ENCODE peak calls at places on chromosomes 11 and 22, in nine cellular contexts. One of them, this sample, is unnamed.

GRCh38 chr11:85945788-85946187 is 90.6 kb downstream of the CCDC83 start:
- DNase-seq in glomerular endothelial cell: no peak
- DNase-seq in left lung: no peak
- DNase-seq in activated CD4-positive, CD25-positive, alpha-beta regulatory T cell: no peak
- DNase-seq in fibroblast of the aortic adventitia: no peak
- DNase-seq in endodermal cell: no peak
- DNase-seq in NCI-H510A: no peak
- DNase-seq in NCI-H1417: no peak
- DNase-seq in PC-9: no peak
- DNase-seq in this sample: no peak

GRCh38 chr11:125337836-125338235 is 158.2 kb downstream of the FEZ1 start:
- DNase-seq in left lung: no peak
- DNase-seq in PC-9: no peak
- DNase-seq in NCI-H510A: no peak
- DNase-seq in glomerular endothelial cell: no peak
- DNase-seq in endodermal cell: peak
- DNase-seq in activated CD4-positive, CD25-positive, alpha-beta regulatory T cell: no peak
- DNase-seq in fibroblast of the aortic adventitia: no peak
- DNase-seq in NCI-H1417: no peak
- DNase-seq in this sample: no peak

GRCh38 chr11:77879218-77879617 is 58.3 kb downstream of the AAMDC start:
- DNase-seq in activated CD4-positive, CD25-positive, alpha-beta regulatory T cell: no peak
- DNase-seq in endodermal cell: no peak
- DNase-seq in NCI-H510A: no peak
- DNase-seq in NCI-H1417: peak
- DNase-seq in PC-9: peak
- DNase-seq in glomerular endothelial cell: no peak
- DNase-seq in left lung: no peak
- DNase-seq in fibroblast of the aortic adventitia: peak
- DNase-seq in this sample: no peak

GRCh38 chr11:74731301-74732094 is at the start of gene CHRDL2:
- DNase-seq in fibroblast of the aortic adventitia: no peak
- DNase-seq in left lung: peak
- DNase-seq in glomerular endothelial cell: no peak
- DNase-seq in NCI-H510A: no peak
- DNase-seq in activated CD4-positive, CD25-positive, alpha-beta regulatory T cell: no peak
- DNase-seq in NCI-H1417: peak
- DNase-seq in endodermal cell: peak
- DNase-seq in PC-9: no peak
- DNase-seq in this sample: peak

GRCh38 chr22:46053563-46054090 is 76.7 kb upstream of the WNT7B start:
- DNase-seq in endodermal cell: no peak
- DNase-seq in glomerular endothelial cell: no peak
- DNase-seq in activated CD4-positive, CD25-positive, alpha-beta regulatory T cell: no peak
- DNase-seq in NCI-H510A: no peak
- DNase-seq in fibroblast of the aortic adventitia: peak
- DNase-seq in PC-9: peak
- DNase-seq in NCI-H1417: no peak
- DNase-seq in left lung: peak
- DNase-seq in this sample: peak

GRCh38 chr11:57274904-57275498 is 38.0 kb upstream of the APLNR start:
- DNase-seq in glomerular endothelial cell: no peak
- DNase-seq in left lung: no peak
- DNase-seq in NCI-H1417: no peak
- DNase-seq in PC-9: peak
- DNase-seq in endodermal cell: no peak
- DNase-seq in activated CD4-positive, CD25-positive, alpha-beta regulatory T cell: no peak
- DNase-seq in fibroblast of the aortic adventitia: peak
- DNase-seq in NCI-H510A: no peak
- DNase-seq in this sample: no peak

GRCh38 chr11:65571940-65572339 is 398 bp upstream of the FAM89B start:
- DNase-seq in PC-9: peak
- DNase-seq in endodermal cell: peak
- DNase-seq in NCI-H510A: no peak
- DNase-seq in activated CD4-positive, CD25-positive, alpha-beta regulatory T cell: no peak
- DNase-seq in left lung: no peak
- DNase-seq in fibroblast of the aortic adventitia: peak
- DNase-seq in NCI-H1417: no peak
- DNase-seq in glomerular endothelial cell: no peak
- DNase-seq in this sample: peak

GRCh38 chr11:72896431-72896830 is 82.2 kb downstream of the ATG16L2 start:
- DNase-seq in endodermal cell: no peak
- DNase-seq in NCI-H1417: no peak
- DNase-seq in activated CD4-positive, CD25-positive, alpha-beta regulatory T cell: no peak
- DNase-seq in glomerular endothelial cell: no peak
- DNase-seq in left lung: no peak
- DNase-seq in NCI-H510A: no peak
- DNase-seq in fibroblast of the aortic adventitia: no peak
- DNase-seq in PC-9: no peak
- DNase-seq in this sample: no peak

GRCh38 chr22:26398741-26399153 is 30.3 kb upstream of the ASPHD2 start:
- DNase-seq in endodermal cell: peak
- DNase-seq in activated CD4-positive, CD25-positive, alpha-beta regulatory T cell: peak
- DNase-seq in left lung: peak
- DNase-seq in NCI-H1417: peak
- DNase-seq in glomerular endothelial cell: peak
- DNase-seq in PC-9: peak
- DNase-seq in fibroblast of the aortic adventitia: peak
- DNase-seq in NCI-H510A: no peak
- DNase-seq in this sample: peak

GRCh38 chr22:39984750-39985149 is 10.0 kb upstream of the FAM83F start:
- DNase-seq in activated CD4-positive, CD25-positive, alpha-beta regulatory T cell: no peak
- DNase-seq in NCI-H1417: no peak
- DNase-seq in left lung: no peak
- DNase-seq in fibroblast of the aortic adventitia: no peak
- DNase-seq in NCI-H510A: no peak
- DNase-seq in glomerular endothelial cell: no peak
- DNase-seq in endodermal cell: no peak
- DNase-seq in PC-9: no peak
- DNase-seq in this sample: no peak

GRCh38 chr11:112625816-112626215 is 335.4 kb upstream of the NCAM1 start:
- DNase-seq in endodermal cell: no peak
- DNase-seq in NCI-H510A: no peak
- DNase-seq in activated CD4-positive, CD25-positive, alpha-beta regulatory T cell: no peak
- DNase-seq in glomerular endothelial cell: no peak
- DNase-seq in PC-9: no peak
- DNase-seq in fibroblast of the aortic adventitia: no peak
- DNase-seq in NCI-H1417: peak
- DNase-seq in left lung: no peak
- DNase-seq in this sample: no peak

GRCh38 chr11:116567721-116568242 is 205.0 kb downstream of the BUD13 start:
- DNase-seq in glomerular endothelial cell: no peak
- DNase-seq in fibroblast of the aortic adventitia: no peak
- DNase-seq in NCI-H1417: no peak
- DNase-seq in activated CD4-positive, CD25-positive, alpha-beta regulatory T cell: no peak
- DNase-seq in endodermal cell: no peak
- DNase-seq in left lung: no peak
- DNase-seq in NCI-H510A: no peak
- DNase-seq in PC-9: no peak
- DNase-seq in this sample: no peak

GRCh38 chr11:79564288-79564925 is 123.6 kb upstream of the TENM4 start:
- DNase-seq in fibroblast of the aortic adventitia: no peak
- DNase-seq in PC-9: no peak
- DNase-seq in NCI-H510A: peak
- DNase-seq in glomerular endothelial cell: no peak
- DNase-seq in NCI-H1417: no peak
- DNase-seq in activated CD4-positive, CD25-positive, alpha-beta regulatory T cell: no peak
- DNase-seq in endodermal cell: no peak
- DNase-seq in left lung: peak
- DNase-seq in this sample: no peak

GRCh38 chr22:38436629-38437395 is 18.2 kb downstream of the KCNJ4 start:
- DNase-seq in NCI-H1417: no peak
- DNase-seq in glomerular endothelial cell: no peak
- DNase-seq in endodermal cell: no peak
- DNase-seq in left lung: no peak
- DNase-seq in activated CD4-positive, CD25-positive, alpha-beta regulatory T cell: no peak
- DNase-seq in PC-9: no peak
- DNase-seq in fibroblast of the aortic adventitia: no peak
- DNase-seq in NCI-H510A: no peak
- DNase-seq in this sample: no peak

This sample was measured in islet precursor cell.